ENCODE peak calls at places on chromosomes 16 and 17, in eight cellular contexts. E is ovary, S is HCT116, I is HFFc6, M is thyroid gland, C is PC-3, J is GM13976, Z is mammary epithelial cell. L is an unnamed sample.

GRCh38 chr16:89170346-89171215 is 967 bp upstream of the CDH15 start:
- DNase-seq in J (no peak), M (peak; percentile 48), C (peak; percentile 58), E (no peak), Z (no peak), I (no peak), S (peak; percentile 57), L (no peak)

GRCh38 chr16:75293173-75293572 is 41.7 kb upstream of the BCAR1 start:
- DNase-seq in I (no peak), Z (no peak), S (no peak), J (no peak), E (no peak), M (no peak), C (no peak), L (no peak)

GRCh38 chr17:45234641-45235040 is 13.0 kb downstream of the FMNL1 start:
- DNase-seq in S (no peak), J (peak; percentile 63), Z (no peak), E (no peak), C (peak; percentile 45), M (no peak), I (no peak), L (peak; percentile 60)

GRCh38 chr17:44038604-44039007 is 23.8 kb upstream of the TMEM101 start:
- DNase-seq in C (no peak), M (no peak), I (no peak), S (no peak), Z (peak; percentile 23), E (no peak), J (no peak), L (no peak)

GRCh38 chr17:83086197-83086880 is 6.9 kb downstream of the METRNL start:
- DNase-seq in S (no peak), J (no peak), Z (no peak), I (no peak), C (no peak), M (no peak), E (no peak), L (no peak)

GRCh38 chr16:4324871-4325740 is 9.2 kb downstream of the GLIS2 start:
- DNase-seq in I (no peak), J (peak; percentile 80), E (no peak), C (no peak), S (no peak), M (no peak), Z (no peak), L (peak; percentile 72)

GRCh38 chr17:73228748-73229236 is 32.9 kb downstream of the CPSF4L start:
- DNase-seq in M (peak; percentile 51), I (peak; percentile 79), E (peak; percentile 59), Z (peak; percentile 79), S (peak; percentile 36), J (peak; percentile 51), C (peak; percentile 94), L (peak; percentile 47)

GRCh38 chr17:45640141-45640850 is 143.8 kb upstream of the CRHR1 start:
- DNase-seq in E (peak; percentile 78), M (peak; percentile 69), I (peak; percentile 49), C (peak; percentile 91), J (peak; percentile 76), S (peak; percentile 78), Z (peak; percentile 39), L (peak; percentile 73)

GRCh38 chr17:40177275-40177874 is at the start of gene RAPGEFL1:
- DNase-seq in M (peak; percentile 83), I (peak; percentile 13), E (peak; percentile 85), J (peak; percentile 95), Z (peak; percentile 73), S (no peak), C (no peak), L (peak; percentile 94)

GRCh38 chr16:580946-581498 is 8.8 kb upstream of the RAB40C start:
- DNase-seq in S (no peak), I (no peak), M (no peak), J (no peak), C (no peak), Z (no peak), E (no peak), L (no peak)

GRCh38 chr16:29029168-29029994 is 44.5 kb downstream of the LAT start:
- DNase-seq in E (peak; percentile 37), C (peak; percentile 86), S (no peak), M (no peak), J (peak; percentile 72), Z (peak; percentile 86), I (peak; percentile 86), L (peak; percentile 70)

GRCh38 chr16:71564377-71564967 is 12.4 kb downstream of the TAT start:
- DNase-seq in C (peak; percentile 2), J (no peak), Z (no peak), I (no peak), S (no peak), M (no peak), E (no peak), L (no peak)

GRCh38 chr17:40471856-40472732 is 28.8 kb downstream of the IGFBP4 start:
- DNase-seq in I (no peak), Z (peak; percentile 85), M (no peak), C (no peak), J (no peak), S (no peak), E (no peak), L (no peak)

GRCh38 chr17:3695723-3696411 is at the start of gene P2RX5:
- DNase-seq in I (no peak), S (no peak), C (peak; percentile 32), M (peak; percentile 7), E (no peak), J (peak; percentile 69), Z (peak; percentile 13), L (peak; percentile 59)

GRCh38 chr16:57146735-57147134 is 39.1 kb downstream of the PSME3IP1 start:
- DNase-seq in J (no peak), E (peak; percentile 27), I (no peak), S (no peak), Z (no peak), C (peak; percentile 33), M (no peak), L (no peak)

GRCh38 chr16:11312718-11313492 is 31.8 kb upstream of the PRM1 start:
- DNase-seq in S (peak; percentile 40), M (peak; percentile 70), J (no peak), Z (no peak), C (peak; percentile 36), E (peak; percentile 65), I (no peak), L (no peak)

GRCh38 chr16:11313493-11314308 is 31.6 kb upstream of the RMI2 start:
- DNase-seq in C (no peak), Z (no peak), I (no peak), S (no peak), E (no peak), M (no peak), J (no peak), L (no peak)

GRCh38 chr16:11314309-11314894 is 30.9 kb upstream of the RMI2 start:
- DNase-seq in E (no peak), J (no peak), S (no peak), M (no peak), C (no peak), I (no peak), Z (no peak), L (no peak)

GRCh38 chr16:11316331-11317015 is 28.8 kb upstream of the RMI2 start:
- DNase-seq in S (no peak), J (no peak), Z (no peak), I (no peak), E (no peak), M (peak; percentile 34), C (no peak), L (no peak)

GRCh38 chr16:11315499-11315898 is 29.8 kb upstream of the RMI2 start:
- DNase-seq in M (peak; percentile 89), Z (no peak), I (peak; percentile 28), C (peak; percentile 12), E (peak; percentile 64), J (no peak), S (no peak), L (no peak)
- TF ChIP-seq CTCF in M (peak; percentile 23), Z (no peak), I (peak; percentile 52), C (no peak), E (no peak), J (no peak), S (no peak), L (no peak)

DNA sequence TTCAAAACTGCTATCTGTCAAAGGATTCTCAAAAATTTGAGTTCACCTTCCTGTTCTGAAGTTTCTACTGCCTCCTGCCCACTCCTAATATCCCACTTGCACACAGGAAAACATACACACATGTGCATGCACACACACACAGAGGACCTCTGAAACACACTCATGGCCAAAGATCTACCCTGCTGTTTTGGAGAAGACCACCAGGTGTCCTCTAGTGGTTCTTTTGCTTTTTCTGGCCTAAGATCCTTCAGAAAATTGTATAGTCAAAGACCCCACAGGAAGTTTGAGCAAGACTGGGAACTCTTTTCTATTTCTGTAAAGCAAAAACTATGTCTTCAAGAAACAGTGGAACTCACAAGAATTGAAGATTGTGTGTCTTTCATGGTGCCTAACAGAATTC is 90.2 kb downstream of the CDH8 start:
- DNase-seq in C (no peak), Z (no peak), M (no peak), E (no peak), S (no peak), J (no peak), I (no peak), L (no peak)
- TF ChIP-seq CTCF in C (peak; percentile 28), Z (no peak), M (no peak), E (no peak), S (no peak), J (no peak), I (no peak), L (no peak)

DNA sequence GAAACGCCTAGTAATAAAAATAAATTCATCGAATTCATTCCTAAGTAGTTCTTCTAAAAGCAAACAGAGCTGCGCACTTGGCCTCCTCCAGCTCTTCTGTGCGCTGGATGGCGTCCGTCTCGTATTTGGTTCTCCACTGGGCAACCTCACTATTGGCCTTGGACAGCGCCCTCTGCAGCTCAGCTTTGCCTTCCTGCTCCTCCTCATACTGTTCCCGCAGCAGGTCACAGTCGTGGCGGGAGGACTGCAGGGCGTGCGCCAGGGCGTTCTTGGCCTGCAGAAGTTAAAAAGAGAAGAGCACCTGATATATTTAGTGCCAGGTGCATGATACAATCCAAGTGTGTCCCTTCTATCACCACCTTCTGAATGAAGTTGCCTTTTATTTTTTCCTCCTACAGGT is 21.8 kb downstream of the MYH3 start:
- DNase-seq in J (no peak), M (no peak), Z (no peak), C (no peak), E (no peak), S (no peak), I (no peak), L (no peak)
- TF ChIP-seq CTCF in J (no peak), M (no peak), Z (no peak), C (no peak), E (no peak), S (no peak), I (peak; percentile 29), L (no peak)

GRCh38 chr16:25066426-25066746 is 45.2 kb upstream of the LCMT1 start:
- DNase-seq in Z (no peak), I (no peak), E (no peak), M (no peak), S (no peak), J (peak; percentile 37), C (no peak), L (peak; percentile 31)

GRCh38 chr16:25063865-25064264 is 47.7 kb upstream of the LCMT1 start:
- DNase-seq in C (no peak), J (no peak), I (peak; percentile 49), M (no peak), Z (no peak), S (no peak), E (no peak), L (no peak)

GRCh38 chr16:25066747-25067631 is 44.6 kb upstream of the LCMT1 start:
- DNase-seq in I (no peak), Z (peak; percentile 48), C (peak; percentile 38), M (peak; percentile 80), E (peak; percentile 93), J (peak; percentile 98), S (no peak), L (peak; percentile 96)

GRCh38 chr16:25064967-25065366 is 46.6 kb upstream of the LCMT1 start:
- DNase-seq in J (no peak), I (no peak), C (no peak), Z (no peak), M (no peak), E (no peak), S (no peak), L (no peak)

GRCh38 chr16:25065899-25066298 is 45.6 kb upstream of the LCMT1 start:
- DNase-seq in C (no peak), E (no peak), M (peak; percentile 5), S (no peak), J (peak; percentile 68), I (no peak), Z (no peak), L (peak; percentile 59)
- TF ChIP-seq CTCF in C (no peak), E (no peak), M (no peak), S (peak; percentile 21), J (peak; percentile 28), I (peak; percentile 14), Z (no peak), L (peak; percentile 36)